ENCODE peak calls at places on chromosomes 3 and 15, in five cellular contexts. D is transverse colon, N is stomach, V is A673, X is T-helper 17 cell. M is an unnamed sample. For H3K9me3, the result is how much of the 10 kb centered on the place peaks cover.

GRCh38 chr3:157128771-157129671 is 30.9 kb downstream of the CCNL1 start:
- DNase-seq in D (peak), N (peak), V (no peak), X (no peak), M (peak)

GRCh38 chr3:13023251-13024055 is 49.8 kb downstream of the IQSEC1 start:
- DNase-seq in D (no peak), N (no peak), V (no peak), X (no peak), M (no peak)

GRCh38 chr15:29309139-29309538 is 39.5 kb upstream of the NSMCE3 start:
- DNase-seq in D (no peak), N (no peak), V (no peak), X (no peak), M (no peak)

GRCh38 chr15:41919201-41919820 is 25.5 kb upstream of the SPTBN5 start:
- DNase-seq in D (no peak), N (no peak), V (no peak), X (no peak), M (no peak)

GRCh38 chr3:38227989-38228388 is 37.6 kb upstream of the SLC22A13 start:
- DNase-seq in D (no peak), N (no peak), V (peak), X (no peak), M (no peak)

GRCh38 chr3:9247361-9248231 is 1.9 kb downstream of the SRGAP3 start:
- DNase-seq in D (no peak), N (peak), V (no peak), X (no peak), M (no peak)

GRCh38 chr3:147613710-147614109 is 204.5 kb downstream of the ZIC1 start:
- DNase-seq in D (no peak), N (no peak), V (no peak), X (no peak), M (no peak)

GRCh38 chr3:171792549-171792948 is 17.7 kb downstream of the PLD1 start:
- DNase-seq in D (no peak), N (no peak), V (no peak), X (no peak), M (peak)

GRCh38 chr3:46542801-46543201 is 23.3 kb downstream of the LRRC2 start:
- DNase-seq in D (no peak), N (no peak), V (no peak), X (no peak), M (no peak)

GRCh38 chr3:100158877-100159563 is 44.7 kb upstream of the FILIP1L start:
- DNase-seq in D (no peak), N (no peak), V (peak), X (no peak), M (peak)

GRCh38 chr3:120306519-120307455 is 21.8 kb upstream of the GPR156 start:
- DNase-seq in D (no peak), N (no peak), V (no peak), X (no peak), M (no peak)

GRCh38 chr3:71428841-71429609 is 154.5 kb downstream of the FOXP1 start:
- DNase-seq in D (peak), N (no peak), V (no peak), X (no peak), M (peak)

GRCh38 chr15:40045572-40046217 is 6.7 kb upstream of the SRP14 start:
- DNase-seq in D (peak), N (no peak), V (no peak), X (no peak), M (peak)

GRCh38 chr15:41323611-41324010 is 8.8 kb downstream of the OIP5 start:
- DNase-seq in D (no peak), N (no peak), V (no peak), X (no peak), M (no peak)

GRCh38 chr3:139173372-139174108 is 128.8 kb upstream of the PRR23C start:
- DNase-seq in D (peak), N (no peak), V (no peak), X (no peak), M (peak)

GRCh38 chr3:48215466-48215865 is 7.8 kb upstream of the CAMP start:
- DNase-seq in D (peak), N (peak), V (no peak), X (no peak), M (peak)

GRCh38 chr15:65785151-65785550 is 6.9 kb downstream of the DENND4A start:
- DNase-seq in D (no peak), N (no peak), V (no peak), X (no peak), M (no peak)

GRCh38 chr3:149437286-149437685 is 37.2 kb upstream of the TM4SF4 start:
- DNase-seq in D (no peak), N (no peak), V (no peak), X (no peak), M (no peak)

GRCh38 chr15:100829457-100829856 is 50.2 kb upstream of the ALDH1A3 start:
- DNase-seq in D (no peak), N (no peak), V (no peak), X (no peak), M (no peak)

GRCh38 chr3:425094-425493 is 228.5 kb downstream of the CHL1 start:
- DNase-seq in D (no peak), N (no peak), V (no peak), X (no peak), M (no peak)

GRCh38 chr3:31957106-31957505 is 24.0 kb downstream of the OSBPL10 start:
- DNase-seq in D (no peak), N (no peak), V (no peak), X (no peak), M (no peak)

GRCh38 chr3:119817071-119817470 is 35.2 kb downstream of the NR1I2 start:
- DNase-seq in D (no peak), N (no peak), V (no peak), X (no peak), M (no peak)

GRCh38 chr3:106338582-106339219 is 469.9 kb upstream of the CBLB start:
- DNase-seq in D (no peak), N (no peak), V (no peak), X (no peak), M (no peak)

GRCh38 chr3:53140575-53141467 is 10.6 kb upstream of the RFT1 start:
- DNase-seq in D (no peak), N (no peak), V (no peak), X (no peak), M (no peak)

GRCh38 chr15:92244703-92245102 is 149.0 kb upstream of the ST8SIA2 start:
- DNase-seq in D (no peak), N (no peak), V (no peak), X (no peak), M (no peak)
- H3K9me3 ChIP-seq in D (under half), N (under half), V (under half), X (under half), M (under half)

DNA sequence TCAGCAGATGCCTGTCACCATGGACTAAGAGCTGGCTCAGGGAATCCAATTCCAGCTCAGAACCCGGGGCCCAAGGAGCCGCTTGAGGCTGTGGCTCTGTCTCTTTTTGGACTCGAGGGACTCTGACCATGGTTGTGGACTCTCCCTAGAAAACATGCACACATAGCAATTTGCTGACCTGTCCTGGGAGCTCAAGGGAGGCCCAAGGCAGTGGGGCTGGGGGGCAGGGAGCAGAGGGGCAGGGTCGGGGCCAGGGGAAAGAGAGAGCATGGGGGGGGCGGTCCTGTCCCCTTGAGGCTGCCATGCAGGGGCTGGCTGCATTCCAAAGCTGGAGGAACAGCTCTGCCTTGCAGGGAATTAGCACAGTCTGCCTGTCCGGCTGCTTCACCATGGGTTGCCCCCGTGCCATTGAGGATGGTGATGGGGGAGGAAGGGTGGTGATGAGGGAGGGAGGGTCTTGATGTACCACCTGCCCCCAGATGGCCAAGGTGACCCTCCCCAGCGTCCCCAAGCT is 190.1 kb downstream of the GOLGA6L6 start:
- DNase-seq in D (no peak), N (peak), V (no peak), X (no peak), M (no peak)
- H3K9me3 ChIP-seq in D (under half), N (under half), V (half or more), X (under half), M (under half)

GRCh38 chr3:44495636-44496415 is 18.4 kb upstream of the ZNF445 start:
- DNase-seq in D (no peak), N (no peak), V (no peak), X (no peak), M (no peak)

GRCh38 chr3:44492496-44492895 is 15.0 kb upstream of the ZNF445 start:
- DNase-seq in D (no peak), N (no peak), V (no peak), X (no peak), M (no peak)
- H3K9me3 ChIP-seq in D (under half), N (half or more), V (under half), X (under half), M (under half)

GRCh38 chr15:87710406-87710805 is 546.1 kb downstream of the NTRK3 start:
- DNase-seq in D (peak), N (no peak), V (no peak), X (no peak), M (no peak)
- H3K9me3 ChIP-seq in D (under half), N (under half), V (under half), X (under half), M (under half)

DNA sequence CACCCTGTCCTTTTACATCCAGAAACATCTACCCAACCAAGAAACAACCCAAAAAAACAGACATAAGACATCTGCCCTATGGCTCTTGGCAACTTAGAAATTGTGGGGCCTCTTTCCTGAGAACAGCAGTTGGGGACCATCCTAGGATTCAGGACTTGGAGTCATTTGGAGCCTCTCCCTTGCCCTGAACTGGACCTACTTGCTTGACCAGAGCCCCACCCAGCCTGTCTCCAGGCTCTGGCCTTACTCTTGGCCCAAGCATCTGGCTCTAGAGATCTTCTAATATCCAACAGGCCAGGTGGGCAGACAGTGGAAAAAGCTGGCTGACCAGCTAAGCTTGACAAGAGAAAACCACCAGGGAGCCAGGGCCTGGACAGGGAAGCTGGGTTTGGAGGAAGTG is 99.1 kb upstream of the C2CD4B start:
- DNase-seq in D (no peak), N (no peak), V (no peak), X (no peak), M (no peak)
- H3K9me3 ChIP-seq in D (under half), N (half or more), V (under half), X (under half), M (under half)

M was measured in adrenal gland.